ENCODE peak calls at places on chromosomes 6 and 20, in five cellular contexts. One of them, this sample, is unnamed.

GRCh38 chr6:34182751-34183531 is 37.1 kb upstream of the GRM4 start:
- DNase-seq in T-helper 17 cell: peak; percentile 39
- DNase-seq in activated CD4-positive, alpha-beta T cell treated with anti-CD3 and anti-CD28 coated beads, Interleukin-2, amount 10 ng/mL, durations not matched to agents 24 days and 14 days: peak; percentile 87
- DNase-seq in AG08396: no peak
- DNase-seq in cardiac fibroblast: no peak
- DNase-seq in this sample: no peak

GRCh38 chr6:23940466-23940865 is 185.5 kb upstream of the NRSN1 start:
- DNase-seq in T-helper 17 cell: no peak
- DNase-seq in activated CD4-positive, alpha-beta T cell treated with anti-CD3 and anti-CD28 coated beads, Interleukin-2, amount 10 ng/mL, durations not matched to agents 24 days and 14 days: no peak
- DNase-seq in cardiac fibroblast: no peak
- DNase-seq in AG08396: no peak
- DNase-seq in this sample: no peak

GRCh38 chr6:150420428-150420827 is 51.6 kb downstream of the IYD start:
- DNase-seq in T-helper 17 cell: no peak
- DNase-seq in AG08396: no peak
- DNase-seq in cardiac fibroblast: no peak
- DNase-seq in activated CD4-positive, alpha-beta T cell treated with anti-CD3 and anti-CD28 coated beads, Interleukin-2, amount 10 ng/mL, durations not matched to agents 24 days and 14 days: no peak
- DNase-seq in this sample: no peak

GRCh38 chr6:104326173-104327001 is 533.3 kb downstream of the HACE1 start:
- DNase-seq in activated CD4-positive, alpha-beta T cell treated with anti-CD3 and anti-CD28 coated beads, Interleukin-2, amount 10 ng/mL, durations not matched to agents 24 days and 14 days: no peak
- DNase-seq in T-helper 17 cell: no peak
- DNase-seq in cardiac fibroblast: peak; percentile 80
- DNase-seq in AG08396: no peak
- DNase-seq in this sample: peak; percentile 4

GRCh38 chr20:7760261-7761048 is 179.8 kb downstream of the HAO1 start:
- DNase-seq in activated CD4-positive, alpha-beta T cell treated with anti-CD3 and anti-CD28 coated beads, Interleukin-2, amount 10 ng/mL, durations not matched to agents 24 days and 14 days: no peak
- DNase-seq in T-helper 17 cell: no peak
- DNase-seq in AG08396: no peak
- DNase-seq in cardiac fibroblast: no peak
- DNase-seq in this sample: no peak

GRCh38 chr20:36741072-36741471 is 4.8 kb downstream of the NDRG3 start:
- DNase-seq in T-helper 17 cell: no peak
- DNase-seq in cardiac fibroblast: no peak
- DNase-seq in AG08396: no peak
- DNase-seq in activated CD4-positive, alpha-beta T cell treated with anti-CD3 and anti-CD28 coated beads, Interleukin-2, amount 10 ng/mL, durations not matched to agents 24 days and 14 days: no peak
- DNase-seq in this sample: no peak

GRCh38 chr20:36885355-36885754 is 9.4 kb downstream of the TLDC2 start:
- DNase-seq in T-helper 17 cell: no peak
- DNase-seq in activated CD4-positive, alpha-beta T cell treated with anti-CD3 and anti-CD28 coated beads, Interleukin-2, amount 10 ng/mL, durations not matched to agents 24 days and 14 days: no peak
- DNase-seq in AG08396: no peak
- DNase-seq in cardiac fibroblast: peak; percentile 7
- DNase-seq in this sample: no peak

GRCh38 chr20:23374441-23374840 is 12.5 kb downstream of the GZF1 start:
- DNase-seq in activated CD4-positive, alpha-beta T cell treated with anti-CD3 and anti-CD28 coated beads, Interleukin-2, amount 10 ng/mL, durations not matched to agents 24 days and 14 days: no peak
- DNase-seq in cardiac fibroblast: no peak
- DNase-seq in T-helper 17 cell: no peak
- DNase-seq in AG08396: no peak
- DNase-seq in this sample: no peak

GRCh38 chr20:43558412-43559146 is at the start of gene SGK2:
- DNase-seq in AG08396: peak; percentile 21
- DNase-seq in cardiac fibroblast: peak; percentile 53
- DNase-seq in activated CD4-positive, alpha-beta T cell treated with anti-CD3 and anti-CD28 coated beads, Interleukin-2, amount 10 ng/mL, durations not matched to agents 24 days and 14 days: no peak
- DNase-seq in T-helper 17 cell: no peak
- DNase-seq in this sample: peak; percentile 27

GRCh38 chr6:168120390-168121307 is 41.6 kb upstream of the FRMD1 start:
- DNase-seq in cardiac fibroblast: no peak
- DNase-seq in AG08396: no peak
- DNase-seq in T-helper 17 cell: no peak
- DNase-seq in activated CD4-positive, alpha-beta T cell treated with anti-CD3 and anti-CD28 coated beads, Interleukin-2, amount 10 ng/mL, durations not matched to agents 24 days and 14 days: no peak
- DNase-seq in this sample: no peak

GRCh38 chr6:83151114-83151513 is 42.0 kb downstream of the PGM3 start:
- DNase-seq in cardiac fibroblast: peak; percentile 11
- DNase-seq in AG08396: no peak
- DNase-seq in activated CD4-positive, alpha-beta T cell treated with anti-CD3 and anti-CD28 coated beads, Interleukin-2, amount 10 ng/mL, durations not matched to agents 24 days and 14 days: no peak
- DNase-seq in T-helper 17 cell: no peak
- DNase-seq in this sample: peak; percentile 6

GRCh38 chr20:64137598-64138031 is 26.6 kb upstream of the MYT1 start:
- DNase-seq in T-helper 17 cell: no peak
- DNase-seq in AG08396: no peak
- DNase-seq in activated CD4-positive, alpha-beta T cell treated with anti-CD3 and anti-CD28 coated beads, Interleukin-2, amount 10 ng/mL, durations not matched to agents 24 days and 14 days: no peak
- DNase-seq in cardiac fibroblast: no peak
- DNase-seq in this sample: no peak

This sample was measured in MG63.